ENCODE peak calls at places on chromosomes 5 and 9, in four cellular contexts. J, H, A and Q are unnamed samples.

GRCh38 chr5:122755740-122756139 is 19.1 kb upstream of the SNX2 start:
- DNase-seq in J (no peak), H (no peak), A (no peak), Q (no peak)

GRCh38 chr5:121090822-121091221 is 626.7 kb downstream of the PRR16 start:
- DNase-seq in A (no peak), J (no peak), H (no peak), Q (no peak)

GRCh38 chr5:140312067-140312790 is 9.3 kb upstream of the PFDN1 start:
- DNase-seq in H (no peak), A (no peak), J (no peak), Q (no peak)

GRCh38 chr9:110140276-110140675 is 67.7 kb downstream of the C9orf152 start:
- DNase-seq in H (no peak), A (no peak), J (no peak), Q (no peak)

GRCh38 chr5:118857700-118858099 is 130.6 kb downstream of the DTWD2 start:
- DNase-seq in A (no peak), J (no peak), H (no peak), Q (no peak)

GRCh38 chr9:122346478-122347347 is 24.1 kb upstream of the PTGS1 start:
- DNase-seq in A (no peak), H (peak; percentile 7), J (no peak), Q (no peak)

GRCh38 chr5:157857821-157858526 is 971 bp downstream of the CLINT1 start:
- DNase-seq in A (no peak), J (no peak), H (no peak), Q (no peak)

GRCh38 chr9:92176068-92176799 is 61.0 kb upstream of the SPTLC1 start:
- DNase-seq in J (no peak), H (no peak), A (no peak), Q (no peak)

GRCh38 chr5:181173027-181173419 is 25.6 kb downstream of the OR2V2 start:
- DNase-seq in H (no peak), J (no peak), A (no peak), Q (no peak)

GRCh38 chr5:35345222-35345621 is 114.9 kb upstream of the PRLR start:
- DNase-seq in H (peak; percentile 4), J (no peak), A (no peak), Q (peak; percentile 11)

GRCh38 chr9:93301911-93302525 is 118.1 kb downstream of the WNK2 start:
- DNase-seq in J (no peak), A (no peak), H (no peak), Q (no peak)

GRCh38 chr5:133480866-133481265 is 131.5 kb downstream of the FSTL4 start:
- DNase-seq in A (no peak), J (no peak), H (no peak), Q (no peak)

GRCh38 chr5:31271567-31271966 is 78.1 kb downstream of the CDH6 start:
- DNase-seq in J (no peak), A (no peak), H (no peak), Q (no peak)

GRCh38 chr9:71663216-71663615 is 105.1 kb downstream of the CEMIP2 start:
- DNase-seq in H (no peak), J (peak; percentile 27), A (no peak), Q (peak; percentile 64)

GRCh38 chr9:107363511-107364182 is 80.6 kb downstream of the RAD23B start:
- DNase-seq in J (no peak), H (no peak), A (no peak), Q (no peak)

GRCh38 chr5:145294321-145294720 is 540.8 kb downstream of the PRELID2 start:
- DNase-seq in H (no peak), J (no peak), A (no peak), Q (no peak)

GRCh38 chr5:153835891-153836515 is 202.7 kb downstream of the FAM114A2 start:
- DNase-seq in J (no peak), H (no peak), A (no peak), Q (no peak)
- TF ChIP-seq YY1 in J (no peak), H (no peak), A (no peak), Q (no peak)

DNA sequence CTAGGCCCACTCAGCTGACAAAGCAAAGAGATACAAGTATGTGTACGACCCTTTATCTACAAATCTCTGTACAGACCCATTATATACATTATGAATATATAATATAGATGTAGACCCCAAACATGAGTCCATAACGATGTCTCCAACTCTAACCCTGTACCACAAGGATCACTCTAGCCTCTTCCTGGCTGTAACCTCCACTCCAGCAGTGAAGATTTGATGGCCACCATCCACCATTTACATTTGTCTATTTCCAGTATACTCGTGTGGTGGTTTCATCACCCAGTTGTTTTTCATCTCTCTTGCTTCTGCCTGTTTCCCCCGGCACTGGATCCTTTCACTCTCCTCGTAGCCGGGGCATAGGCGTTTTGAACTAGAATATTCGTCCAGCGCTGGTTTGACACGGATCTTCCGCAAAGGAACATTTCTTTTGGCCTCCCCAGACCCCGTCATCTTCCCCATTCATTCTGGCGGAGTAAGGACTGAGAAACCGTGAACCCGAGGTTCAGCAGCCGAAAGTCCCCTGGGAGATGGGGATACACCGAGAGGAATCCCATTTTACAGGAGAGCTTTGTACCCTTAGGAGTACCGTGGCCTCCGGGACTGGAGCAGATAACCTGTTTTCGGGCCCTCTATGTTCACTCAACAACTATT is 813 bp upstream of the TRIO start:
- DNase-seq in A (no peak), H (no peak), J (no peak), Q (no peak)
- TF ChIP-seq SUZ12 in A (no peak), H (no peak), J (no peak), Q (no peak)

GRCh38 chr9:114580609-114581193 is 6.9 kb upstream of the ATP6V1G1 start:
- DNase-seq in J (no peak), H (no peak), A (no peak), Q (no peak)
- TF ChIP-seq ZNF274 in J (no peak), H (no peak), A (no peak), Q (no peak)

DNA sequence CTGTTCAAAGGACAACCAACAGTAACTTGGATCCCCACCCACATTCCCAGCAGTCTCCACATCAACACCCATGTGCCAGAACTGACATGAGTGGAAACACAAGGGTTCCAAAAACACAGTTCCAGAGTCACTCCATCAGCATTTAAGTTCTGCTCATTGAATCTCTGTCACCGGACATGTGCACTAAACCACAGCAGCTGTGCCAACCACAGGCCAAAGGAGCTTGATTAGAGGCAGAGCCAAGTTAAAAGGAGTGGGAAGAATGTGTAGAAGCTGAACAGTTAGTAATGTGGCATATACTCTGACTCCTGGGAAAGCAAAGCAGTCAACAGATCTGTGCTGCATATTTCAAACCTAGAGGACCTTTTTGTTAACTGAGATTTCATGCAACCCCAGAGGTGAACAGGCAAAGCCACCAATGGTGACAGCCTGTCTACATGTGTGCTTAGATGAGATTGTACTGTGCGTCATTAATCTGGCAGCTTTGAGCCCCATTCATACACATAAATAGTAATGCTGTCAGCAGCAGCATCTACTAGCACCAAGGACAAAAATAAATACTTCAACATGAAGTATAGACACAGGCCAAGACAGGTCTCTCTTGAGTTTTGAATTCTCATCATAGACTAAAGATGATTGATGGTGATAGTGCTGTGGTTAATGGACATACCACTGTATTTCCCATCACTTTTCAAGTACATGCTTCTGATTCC is 16.4 kb upstream of the FST start:
- DNase-seq in J (no peak), A (no peak), H (no peak), Q (no peak)
- TF ChIP-seq YY1 in J (no peak), A (no peak), H (no peak), Q (no peak)

DNA sequence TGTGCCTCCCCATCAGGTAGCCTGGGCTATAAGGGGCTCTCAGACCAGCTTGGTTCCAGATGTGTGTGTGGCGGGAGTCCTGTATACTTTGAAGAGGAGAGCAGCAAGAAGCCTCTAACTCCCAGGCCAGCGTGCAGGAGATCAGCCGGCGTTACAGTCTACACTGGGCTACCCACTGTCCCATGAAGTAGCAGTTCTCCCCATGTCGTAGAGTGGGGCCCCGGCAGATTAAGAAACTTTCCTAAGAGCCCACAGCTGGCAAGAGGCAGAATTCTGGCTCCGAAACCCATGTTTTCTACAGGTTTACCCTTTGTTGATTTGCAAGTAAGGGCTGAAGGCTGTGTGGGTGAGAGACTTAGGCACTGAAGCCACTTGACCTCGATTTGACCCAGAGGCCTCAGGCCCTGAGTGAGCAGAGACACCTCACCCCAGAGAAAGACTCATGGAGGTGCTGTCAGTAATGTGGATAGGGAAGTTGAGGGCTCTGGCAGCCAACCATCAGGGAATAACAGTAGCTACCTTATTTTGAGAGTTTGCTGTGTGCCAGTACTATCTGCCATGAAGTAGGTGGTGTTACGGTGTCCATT is 906 bp upstream of the B4GALT1 start:
- DNase-seq in J (no peak), A (no peak), H (no peak), Q (no peak)
- TF ChIP-seq SUZ12 in J (no peak), A (no peak), H (no peak), Q (no peak)

GRCh38 chr9:115210699-115211098 is 92.7 kb upstream of the TNC start:
- DNase-seq in A (no peak), H (no peak), J (no peak), Q (no peak)
- TF ChIP-seq ZNF274 in A (no peak), H (no peak), J (no peak), Q (no peak)

GRCh38 chr5:127404190-127404589 is 113.2 kb upstream of the PRRC1 start:
- DNase-seq in J (no peak), H (no peak), A (no peak), Q (no peak)

GRCh38 chr5:127399068-127399467 is 108.5 kb downstream of the MEGF10 start:
- DNase-seq in A (no peak), H (no peak), J (no peak), Q (no peak)

GRCh38 chr5:127398508-127398907 is 107.9 kb downstream of the MEGF10 start:
- DNase-seq in A (no peak), J (no peak), H (no peak), Q (no peak)

GRCh38 chr5:127400946-127401670 is 110.5 kb downstream of the MEGF10 start:
- DNase-seq in A (no peak), H (no peak), J (no peak), Q (no peak)

GRCh38 chr5:127400524-127400923 is 109.9 kb downstream of the MEGF10 start:
- DNase-seq in A (no peak), J (no peak), H (no peak), Q (no peak)
- TF ChIP-seq YY1 in A (no peak), J (no peak), H (no peak), Q (no peak)

GRCh38 chr5:159104058-159104651 is 4.4 kb upstream of the EBF1 start:
- DNase-seq in J (no peak), H (no peak), A (no peak), Q (no peak)
- TF ChIP-seq SUZ12 in J (peak; percentile 51), H (no peak), A (no peak), Q (no peak)

DNA sequence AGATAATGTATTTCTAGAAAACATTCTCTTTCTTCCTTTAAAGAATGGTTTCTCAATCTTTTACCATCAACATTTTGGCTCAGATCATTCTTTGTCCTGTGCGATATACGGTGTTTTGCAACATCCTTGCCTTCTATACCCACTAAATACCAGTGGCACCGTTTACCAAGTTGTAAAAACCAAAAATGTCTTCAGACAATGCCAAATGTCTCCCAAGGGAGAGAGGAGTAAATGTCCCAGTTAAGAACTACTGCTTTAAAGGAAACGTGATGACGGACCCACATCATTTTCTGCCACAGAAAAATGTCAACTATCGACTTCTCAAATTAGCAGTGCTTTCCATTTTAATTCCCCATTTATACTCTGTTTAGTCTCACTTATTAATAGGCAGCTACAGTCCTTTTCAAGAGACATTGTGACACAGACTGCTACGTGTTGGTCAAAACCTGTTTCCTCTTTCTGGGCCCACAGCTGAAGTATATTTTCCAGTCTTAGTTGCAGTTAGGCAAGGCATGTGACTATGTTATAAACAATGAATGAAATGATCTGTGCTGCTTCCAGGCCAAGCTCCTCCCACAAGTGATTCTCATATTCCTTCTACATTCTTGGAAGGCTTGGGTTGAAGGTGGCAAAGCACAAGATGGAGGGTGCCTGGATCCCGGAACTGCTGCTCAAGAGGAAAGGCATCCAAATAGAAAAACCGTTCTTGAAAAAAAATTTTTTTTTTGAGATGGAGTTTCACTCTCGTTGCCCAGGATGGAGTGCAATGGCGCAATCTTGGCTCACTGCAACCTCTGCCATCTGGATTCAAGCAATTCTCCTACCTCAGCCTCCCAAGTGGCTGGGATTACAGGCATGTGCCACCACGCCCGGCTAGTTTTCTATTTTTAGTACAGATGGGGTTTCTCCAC is 8.8 kb downstream of the PRXL2C start:
- DNase-seq in H (no peak), A (no peak), J (no peak), Q (no peak)
- TF ChIP-seq ZNF274 in H (no peak), A (no peak), J (no peak), Q (no peak)